ENCODE peak calls at places on chromosomes 1 and 21, in ten cellular contexts. N is mammary epithelial cell; P is body of pancreas; K is NCI-H1694 treated with DMSO at 0.1 percent for 48 hours; U is left lung; M is omental fat pad; V is fibroblast of the conjunctiva; J is amniotic epithelial cell; X is stimulated activated naive CD8-positive, alpha-beta T cell treated with anti-CD3 and anti-CD28 coated beads, Interleukin-15, Interleukin-2, amounts not matched to agents 100 U/mL and 50 U/mL, for 24 hours; G is stimulated activated CD4-positive, alpha-beta T cell treated with anti-CD3 and anti-CD28 coated beads, Interleukin-4, amount 100 ng/mL, for 48 hours. C is an unnamed sample.

GRCh38 chr21:36534656-36535055 is 54.7 kb upstream of the CLDN14 start:
- DNase-seq in N (no peak), P (no peak), K (no peak), U (no peak), M (no peak), V (no peak), J (no peak), X (no peak), G (no peak), C (no peak)

GRCh38 chr1:169109561-169110134 is 3.2 kb downstream of the ATP1B1 start:
- DNase-seq in N (peak; percentile 88), P (peak; percentile 78), K (no peak), U (peak; percentile 68), M (no peak), V (peak; percentile 64), J (peak; percentile 99), X (no peak), G (no peak), C (no peak)

GRCh38 chr1:9438431-9439073 is 100.7 kb upstream of the SLC25A33 start:
- DNase-seq in N (peak; percentile 93), P (peak; percentile 86), K (no peak), U (peak; percentile 63), M (peak; percentile 63), V (peak; percentile 55), J (peak; percentile 100), X (no peak), G (no peak), C (peak; percentile 85)

GRCh38 chr21:38377165-38378093 is 120.6 kb downstream of the KCNJ15 start:
- DNase-seq in N (no peak), P (no peak), K (no peak), U (no peak), M (no peak), V (no peak), J (no peak), X (no peak), G (no peak), C (no peak)

GRCh38 chr1:66671472-66671871 is 80.8 kb upstream of the DYNLT5 start:
- DNase-seq in N (no peak), P (no peak), K (no peak), U (no peak), M (no peak), V (no peak), J (no peak), X (no peak), G (no peak), C (no peak)

GRCh38 chr1:169119405-169119804 is 12.9 kb downstream of the ATP1B1 start:
- DNase-seq in N (peak; percentile 43), P (no peak), K (no peak), U (no peak), M (no peak), V (no peak), J (peak; percentile 66), X (no peak), G (no peak), C (peak; percentile 32)

GRCh38 chr1:162956922-162957321 is 95.9 kb upstream of the CCDC190 start:
- DNase-seq in N (no peak), P (no peak), K (no peak), U (no peak), M (no peak), V (no peak), J (peak; percentile 67), X (no peak), G (no peak), C (no peak)

GRCh38 chr1:7408771-7409150 is 362.3 kb upstream of the VAMP3 start:
- DNase-seq in N (no peak), P (no peak), K (no peak), U (peak; percentile 30), M (peak; percentile 20), V (no peak), J (no peak), X (no peak), G (no peak), C (no peak)

GRCh38 chr1:18058522-18058921 is 49.1 kb upstream of the IGSF21 start:
- DNase-seq in N (no peak), P (no peak), K (no peak), U (no peak), M (no peak), V (no peak), J (no peak), X (no peak), G (no peak), C (no peak)

GRCh38 chr1:6634278-6635052 is 9.8 kb downstream of the THAP3 start:
- DNase-seq in N (peak; percentile 16), P (peak; percentile 77), K (no peak), U (peak; percentile 49), M (no peak), V (no peak), J (peak; percentile 33), X (peak; percentile 52), G (peak; percentile 29), C (no peak)

GRCh38 chr1:35173516-35174224 is 19.3 kb downstream of the SFPQ start:
- DNase-seq in N (no peak), P (no peak), K (no peak), U (no peak), M (no peak), V (no peak), J (no peak), X (no peak), G (no peak), C (no peak)

GRCh38 chr1:175701590-175701989 is 41.8 kb downstream of the TNR start:
- DNase-seq in N (no peak), P (no peak), K (no peak), U (no peak), M (no peak), V (no peak), J (no peak), X (no peak), G (no peak), C (no peak)

GRCh38 chr1:200179781-200180160 is 152.3 kb downstream of the NR5A2 start:
- DNase-seq in N (no peak), P (no peak), K (no peak), U (no peak), M (no peak), V (peak; percentile 2), J (no peak), X (no peak), G (no peak), C (no peak)

GRCh38 chr1:209073879-209074278 is 509.6 kb upstream of the CAMK1G start:
- DNase-seq in N (no peak), P (no peak), K (no peak), U (no peak), M (no peak), V (no peak), J (no peak), X (no peak), G (no peak), C (no peak)

GRCh38 chr1:220099826-220100225 is 5.9 kb downstream of the IARS2 start:
- DNase-seq in N (no peak), P (no peak), K (no peak), U (no peak), M (no peak), V (no peak), J (no peak), X (no peak), G (no peak), C (no peak)

GRCh38 chr1:183794084-183794483 is 10.8 kb upstream of the RGL1 start:
- DNase-seq in N (no peak), P (no peak), K (no peak), U (no peak), M (no peak), V (no peak), J (no peak), X (no peak), G (no peak), C (no peak)

GRCh38 chr1:193443886-193444285 is 257.5 kb upstream of the B3GALT2 start:
- DNase-seq in N (no peak), P (no peak), K (no peak), U (no peak), M (no peak), V (no peak), J (no peak), X (no peak), G (no peak), C (no peak)

GRCh38 chr1:200118779-200119505 is 91.4 kb downstream of the NR5A2 start:
- DNase-seq in N (no peak), P (no peak), K (no peak), U (no peak), M (no peak), V (no peak), J (no peak), X (no peak), G (no peak), C (no peak)

GRCh38 chr1:55443175-55443933 is 228.2 kb upstream of the USP24 start:
- DNase-seq in N (peak; percentile 25), P (peak; percentile 72), K (peak; percentile 97), U (peak; percentile 76), M (peak; percentile 56), V (peak; percentile 99), J (peak; percentile 91), X (no peak), G (no peak), C (peak; percentile 99)

GRCh38 chr1:14494931-14495330 is 103.6 kb upstream of the KAZN start:
- DNase-seq in N (no peak), P (no peak), K (no peak), U (no peak), M (no peak), V (no peak), J (no peak), X (no peak), G (no peak), C (no peak)

GRCh38 chr1:169538998-169539871 is 47.0 kb downstream of the F5 start:
- DNase-seq in N (peak; percentile 82), P (no peak), K (no peak), U (no peak), M (no peak), V (peak; percentile 39), J (peak; percentile 95), X (no peak), G (no peak), C (peak; percentile 81)